ENCODE peak calls at places on chromosomes 11 and 22, in five cellular contexts. O is HepG2, J is K562, U is upper lobe of left lung, Y is HCT116. X is an unnamed sample.

GRCh38 chr22:45948081-45948648 is 28.8 kb downstream of the WNT7B start:
- ATAC-seq in O (no peak), J (no peak), U (no peak), Y (peak; percentile 41), X (no peak)

GRCh38 chr11:129928923-129929692 is 33.7 kb upstream of the NFRKB start:
- ATAC-seq in O (no peak), J (no peak), U (no peak), Y (no peak), X (no peak)

GRCh38 chr22:31075961-31076360 is 5.2 kb upstream of the SMTN start:
- ATAC-seq in O (no peak), J (no peak), U (peak; percentile 91), Y (no peak), X (peak; percentile 87)

GRCh38 chr11:16749666-16750065 is 11.2 kb downstream of the C11orf58 start:
- ATAC-seq in O (no peak), J (no peak), U (no peak), Y (no peak), X (no peak)

GRCh38 chr11:126328444-126328843 is 24.6 kb downstream of the DCPS start:
- ATAC-seq in O (no peak), J (peak; percentile 24), U (no peak), Y (no peak), X (no peak)

GRCh38 chr11:91199866-91200265 is 977.0 kb upstream of the CHORDC1 start:
- ATAC-seq in O (no peak), J (no peak), U (no peak), Y (no peak), X (no peak)

GRCh38 chr11:93655047-93655446 is 6.4 kb upstream of the CEP295 start:
- ATAC-seq in O (no peak), J (no peak), U (peak; percentile 75), Y (no peak), X (no peak)

GRCh38 chr11:46977940-46978595 is 41.5 kb downstream of the CSTPP1 start:
- ATAC-seq in O (no peak), J (no peak), U (no peak), Y (no peak), X (no peak)

GRCh38 chr11:12430351-12430750 is 53.0 kb downstream of the PARVA start:
- ATAC-seq in O (no peak), J (no peak), U (no peak), Y (no peak), X (no peak)

GRCh38 chr11:34224434-34224966 is 119.1 kb downstream of the NAT10 start:
- ATAC-seq in O (peak; percentile 81), J (no peak), U (no peak), Y (no peak), X (no peak)

GRCh38 chr11:87726511-87726910 is 448.7 kb downstream of the RAB38 start:
- ATAC-seq in O (no peak), J (no peak), U (no peak), Y (no peak), X (no peak)

GRCh38 chr22:22380098-22381030 is 128.2 kb downstream of the ZNF280B start:
- ATAC-seq in O (peak; percentile 73), J (peak; percentile 87), U (peak; percentile 12), Y (peak; percentile 80), X (no peak)

DNA sequence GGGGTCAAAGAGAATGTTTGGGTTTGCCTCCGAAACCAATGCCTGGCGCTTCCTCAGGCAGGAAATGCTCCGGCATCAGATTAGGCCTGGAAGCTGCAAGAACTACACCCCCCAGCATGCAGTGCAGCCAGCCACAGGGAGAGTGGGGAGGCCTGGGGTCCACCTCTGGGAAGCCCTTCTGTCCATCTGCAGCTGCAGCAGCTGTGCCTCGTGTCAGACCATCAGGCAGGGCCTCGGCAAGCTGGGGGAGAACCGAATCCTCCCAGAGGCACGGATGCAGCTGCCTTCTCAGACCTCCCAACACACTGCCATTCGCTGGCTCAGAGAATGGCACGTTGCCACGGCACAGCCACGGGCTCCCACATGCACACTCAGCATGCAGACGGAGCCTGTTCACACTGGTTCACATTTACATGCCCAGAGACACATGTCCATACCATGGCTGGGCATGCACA is 57.4 kb downstream of the NECTIN1 start:
- ATAC-seq in O (no peak), J (no peak), U (peak; percentile 41), Y (no peak), X (no peak)
- H3K36me3 ChIP-seq in O (no peaks in the 10 kb centered on the region), J (no peaks in the 10 kb centered on the region), U (no peaks in the 10 kb centered on the region), Y (no peaks in the 10 kb centered on the region), X (peaks cover 35% of the 10 kb centered on the region)

GRCh38 chr22:19178659-19179471 is at the start of gene SLC25A1:
- ATAC-seq in O (peak; percentile 76), J (peak; percentile 86), U (peak; percentile 95), Y (peak; percentile 82), X (peak; percentile 91)
- TF ChIP-seq POLR2A in O (peak; percentile 93), J (no peak), U (peak; percentile 29), Y (peak; percentile 32), X (peak; percentile 40)

DNA sequence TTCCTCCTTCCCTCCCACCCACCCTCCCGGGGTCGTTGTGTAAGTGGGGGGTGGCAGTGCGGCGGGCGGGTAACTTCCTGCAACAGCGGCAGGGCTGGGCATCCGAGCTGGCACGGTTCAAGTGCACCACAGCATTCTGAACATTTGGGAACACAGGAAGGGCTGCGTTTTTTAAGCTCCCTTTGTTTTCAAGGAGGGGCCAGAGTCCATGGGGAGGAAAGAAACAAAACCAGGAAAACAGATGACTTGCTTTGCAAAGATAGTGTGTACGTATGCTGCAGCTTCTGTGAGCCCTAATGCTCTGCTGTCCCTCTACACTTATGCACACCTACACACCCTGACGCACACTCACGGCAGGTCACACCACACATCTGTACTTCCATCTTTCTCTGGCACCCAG is 152.5 kb downstream of the FBXO7 start:
- ATAC-seq in O (no peak), J (no peak), U (no peak), Y (no peak), X (no peak)
- TF ChIP-seq POLR2AphosphoS5 in O (no peak), J (no peak), U (peak; percentile 75), Y (no peak), X (no peak)

GRCh38 chr11:61309739-61310138 is 14.6 kb upstream of the VWCE start:
- ATAC-seq in O (no peak), J (no peak), U (no peak), Y (no peak), X (no peak)
- H3K36me3 ChIP-seq in O (peaks cover 61% of the 10 kb centered on the region), J (peaks cover 99% of the 10 kb centered on the region), U (peaks cover 67% of the 10 kb centered on the region), Y (peaks cover 72% of the 10 kb centered on the region), X (peaks cover 5% of the 10 kb centered on the region)

GRCh38 chr11:110159491-110159890 is 66.3 kb downstream of the ZC3H12C start:
- ATAC-seq in O (no peak), J (peak; percentile 37), U (no peak), Y (no peak), X (no peak)

GRCh38 chr11:110161061-110161460 is 67.9 kb downstream of the ZC3H12C start:
- ATAC-seq in O (no peak), J (no peak), U (no peak), Y (no peak), X (no peak)

GRCh38 chr11:110158317-110159200 is 65.4 kb downstream of the ZC3H12C start:
- ATAC-seq in O (no peak), J (no peak), U (no peak), Y (no peak), X (no peak)

GRCh38 chr11:110162216-110162615 is 69.0 kb downstream of the ZC3H12C start:
- ATAC-seq in O (no peak), J (no peak), U (no peak), Y (no peak), X (no peak)

GRCh38 chr11:110160016-110160415 is 66.8 kb downstream of the ZC3H12C start:
- ATAC-seq in O (no peak), J (no peak), U (no peak), Y (no peak), X (no peak)
- TF ChIP-seq POLR2A in O (no peak), J (no peak), U (no peak), Y (no peak), X (no peak)

GRCh38 chr22:24444251-24444650 is 16.9 kb downstream of the ADORA2A start:
- ATAC-seq in O (peak; percentile 12), J (no peak), U (no peak), Y (no peak), X (no peak)

GRCh38 chr22:24440718-24441405 is 13.5 kb downstream of the ADORA2A start:
- ATAC-seq in O (no peak), J (no peak), U (no peak), Y (no peak), X (no peak)

GRCh38 chr22:24441406-24442351 is 14.3 kb downstream of the ADORA2A start:
- ATAC-seq in O (no peak), J (no peak), U (no peak), Y (no peak), X (no peak)

GRCh38 chr22:24443668-24444067 is 16.3 kb downstream of the ADORA2A start:
- ATAC-seq in O (no peak), J (no peak), U (no peak), Y (no peak), X (no peak)

GRCh38 chr22:24442352-24442744 is 14.9 kb downstream of the ADORA2A start:
- ATAC-seq in O (no peak), J (no peak), U (no peak), Y (no peak), X (no peak)
- TF ChIP-seq POLR2AphosphoS5 in O (no peak), J (no peak), U (no peak), Y (no peak), X (no peak)

GRCh38 chr11:62512961-62513360 is 33.6 kb downstream of the AHNAK start:
- ATAC-seq in O (no peak), J (no peak), U (no peak), Y (no peak), X (no peak)

GRCh38 chr11:62513651-62514050 is 33.0 kb downstream of the AHNAK start:
- ATAC-seq in O (no peak), J (no peak), U (peak; percentile 16), Y (no peak), X (no peak)

GRCh38 chr11:62514151-62514550 is 32.5 kb downstream of the AHNAK start:
- ATAC-seq in O (peak; percentile 13), J (peak; percentile 62), U (peak; percentile 31), Y (peak; percentile 13), X (no peak)

GRCh38 chr11:62516736-62517371 is 29.8 kb downstream of the AHNAK start:
- ATAC-seq in O (no peak), J (no peak), U (no peak), Y (no peak), X (no peak)
- H3K36me3 ChIP-seq in O (peaks cover 18% of the 10 kb centered on the region), J (peaks cover 36% of the 10 kb centered on the region), U (peaks cover 11% of the 10 kb centered on the region), Y (peaks cover 3% of the 10 kb centered on the region), X (no peaks in the 10 kb centered on the region)

GRCh38 chr11:73325036-73325981 is 17.2 kb downstream of the ARHGEF17 start:
- ATAC-seq in O (peak; percentile 48), J (peak; percentile 37), U (no peak), Y (no peak), X (peak; percentile 17)
- TF ChIP-seq POLR2A in O (peak; percentile 31), J (no peak), U (no peak), Y (no peak), X (no peak)

X was measured in gastroesophageal sphincter.